ENCODE peak calls at places on chromosomes 1 and 21, in ten cellular contexts. One of them, this sample, is unnamed.

GRCh38 chr1:209404577-209404976 is 178.9 kb upstream of the CAMK1G start:
- DNase-seq in substantia nigra: no peak
- DNase-seq in NCI-H146: no peak
- DNase-seq in adipocyte: no peak
- DNase-seq in CD4-positive, alpha-beta memory T cell: no peak
- DNase-seq in ELR: peak; percentile 49
- DNase-seq in NCI-H526: no peak
- DNase-seq in effector memory CD8-positive, alpha-beta T cell: no peak
- DNase-seq in fibroblast of pulmonary artery: peak; percentile 29
- DNase-seq in astrocyte of the spinal cord: no peak
- DNase-seq in this sample: no peak

GRCh38 chr1:182169203-182169602 is 107.7 kb upstream of the ZNF648 start:
- DNase-seq in substantia nigra: no peak
- DNase-seq in NCI-H146: no peak
- DNase-seq in adipocyte: no peak
- DNase-seq in CD4-positive, alpha-beta memory T cell: no peak
- DNase-seq in ELR: no peak
- DNase-seq in NCI-H526: no peak
- DNase-seq in effector memory CD8-positive, alpha-beta T cell: no peak
- DNase-seq in fibroblast of pulmonary artery: no peak
- DNase-seq in astrocyte of the spinal cord: no peak
- DNase-seq in this sample: no peak

GRCh38 chr1:11929849-11930248 is 3.6 kb upstream of the KIAA2013 start:
- DNase-seq in substantia nigra: no peak
- DNase-seq in NCI-H146: no peak
- DNase-seq in adipocyte: peak; percentile 82
- DNase-seq in CD4-positive, alpha-beta memory T cell: no peak
- DNase-seq in ELR: peak; percentile 60
- DNase-seq in NCI-H526: no peak
- DNase-seq in effector memory CD8-positive, alpha-beta T cell: no peak
- DNase-seq in fibroblast of pulmonary artery: peak; percentile 77
- DNase-seq in astrocyte of the spinal cord: peak; percentile 61
- DNase-seq in this sample: no peak

GRCh38 chr1:246169019-246169418 is 338.1 kb downstream of the SMYD3 start:
- DNase-seq in substantia nigra: no peak
- DNase-seq in NCI-H146: no peak
- DNase-seq in adipocyte: no peak
- DNase-seq in CD4-positive, alpha-beta memory T cell: no peak
- DNase-seq in ELR: no peak
- DNase-seq in NCI-H526: no peak
- DNase-seq in effector memory CD8-positive, alpha-beta T cell: no peak
- DNase-seq in fibroblast of pulmonary artery: no peak
- DNase-seq in astrocyte of the spinal cord: no peak
- DNase-seq in this sample: no peak

GRCh38 chr21:37383066-37383465 is 16.5 kb downstream of the DYRK1A start:
- DNase-seq in substantia nigra: no peak
- DNase-seq in NCI-H146: no peak
- DNase-seq in adipocyte: peak; percentile 44
- DNase-seq in CD4-positive, alpha-beta memory T cell: no peak
- DNase-seq in ELR: no peak
- DNase-seq in NCI-H526: no peak
- DNase-seq in effector memory CD8-positive, alpha-beta T cell: no peak
- DNase-seq in fibroblast of pulmonary artery: peak; percentile 56
- DNase-seq in astrocyte of the spinal cord: no peak
- DNase-seq in this sample: no peak

GRCh38 chr1:33719771-33720670 is 143.9 kb upstream of the HMGB4 start:
- DNase-seq in substantia nigra: no peak
- DNase-seq in NCI-H146: no peak
- DNase-seq in adipocyte: peak; percentile 27
- DNase-seq in CD4-positive, alpha-beta memory T cell: no peak
- DNase-seq in ELR: no peak
- DNase-seq in NCI-H526: no peak
- DNase-seq in effector memory CD8-positive, alpha-beta T cell: no peak
- DNase-seq in fibroblast of pulmonary artery: no peak
- DNase-seq in astrocyte of the spinal cord: peak; percentile 49
- DNase-seq in this sample: peak; percentile 72

GRCh38 chr1:3366181-3367051 is 88.0 kb upstream of the ARHGEF16 start:
- DNase-seq in substantia nigra: no peak
- DNase-seq in NCI-H146: no peak
- DNase-seq in adipocyte: no peak
- DNase-seq in CD4-positive, alpha-beta memory T cell: no peak
- DNase-seq in ELR: no peak
- DNase-seq in NCI-H526: no peak
- DNase-seq in effector memory CD8-positive, alpha-beta T cell: no peak
- DNase-seq in fibroblast of pulmonary artery: peak; percentile 23
- DNase-seq in astrocyte of the spinal cord: peak; percentile 62
- DNase-seq in this sample: no peak

GRCh38 chr21:32886339-32886738 is 114.8 kb upstream of the PAXBP1 start:
- DNase-seq in substantia nigra: no peak
- DNase-seq in NCI-H146: no peak
- DNase-seq in adipocyte: no peak
- DNase-seq in CD4-positive, alpha-beta memory T cell: peak; percentile 55
- DNase-seq in ELR: peak; percentile 10
- DNase-seq in NCI-H526: peak; percentile 9
- DNase-seq in effector memory CD8-positive, alpha-beta T cell: peak; percentile 27
- DNase-seq in fibroblast of pulmonary artery: no peak
- DNase-seq in astrocyte of the spinal cord: no peak
- DNase-seq in this sample: no peak

GRCh38 chr1:205942631-205943159 is 561 bp downstream of the SLC26A9 start:
- DNase-seq in substantia nigra: no peak
- DNase-seq in NCI-H146: no peak
- DNase-seq in adipocyte: no peak
- DNase-seq in CD4-positive, alpha-beta memory T cell: no peak
- DNase-seq in ELR: peak; percentile 37
- DNase-seq in NCI-H526: no peak
- DNase-seq in effector memory CD8-positive, alpha-beta T cell: no peak
- DNase-seq in fibroblast of pulmonary artery: no peak
- DNase-seq in astrocyte of the spinal cord: no peak
- DNase-seq in this sample: no peak

GRCh38 chr1:42733415-42734200 is 6.4 kb downstream of the CLDN19 start:
- DNase-seq in substantia nigra: no peak
- DNase-seq in NCI-H146: no peak
- DNase-seq in adipocyte: no peak
- DNase-seq in CD4-positive, alpha-beta memory T cell: no peak
- DNase-seq in ELR: no peak
- DNase-seq in NCI-H526: no peak
- DNase-seq in effector memory CD8-positive, alpha-beta T cell: no peak
- DNase-seq in fibroblast of pulmonary artery: no peak
- DNase-seq in astrocyte of the spinal cord: no peak
- DNase-seq in this sample: peak; percentile 66

This sample was measured in esophagus muscularis mucosa.